ENCODE peak calls at places on chromosomes 7 and 10, in six cellular contexts. One of them, this sample, is unnamed.

GRCh38 chr7:47239927-47240570 is 341.9 kb downstream of the TNS3 start:
- DNase-seq in stomach: no peak
- DNase-seq in fibroblast of lung: no peak
- DNase-seq in HFF-Myc: no peak
- DNase-seq in epithelial cell of esophagus: no peak
- DNase-seq in astrocyte: no peak
- DNase-seq in this sample: no peak

GRCh38 chr7:133770863-133771492 is 356.2 kb upstream of the LRGUK start:
- DNase-seq in stomach: no peak
- DNase-seq in fibroblast of lung: peak
- DNase-seq in HFF-Myc: no peak
- DNase-seq in epithelial cell of esophagus: peak
- DNase-seq in astrocyte: peak
- DNase-seq in this sample: no peak

GRCh38 chr7:2522780-2523433 is 3.3 kb downstream of the LFNG start:
- DNase-seq in stomach: no peak
- DNase-seq in fibroblast of lung: no peak
- DNase-seq in HFF-Myc: no peak
- DNase-seq in epithelial cell of esophagus: peak
- DNase-seq in astrocyte: peak
- DNase-seq in this sample: no peak

GRCh38 chr7:101553771-101554445 is 75.2 kb downstream of the MYL10 start:
- DNase-seq in stomach: no peak
- DNase-seq in fibroblast of lung: no peak
- DNase-seq in HFF-Myc: no peak
- DNase-seq in epithelial cell of esophagus: no peak
- DNase-seq in astrocyte: no peak
- DNase-seq in this sample: no peak

GRCh38 chr10:98376485-98376884 is 38.5 kb downstream of the PYROXD2 start:
- DNase-seq in stomach: no peak
- DNase-seq in fibroblast of lung: peak
- DNase-seq in HFF-Myc: peak
- DNase-seq in epithelial cell of esophagus: peak
- DNase-seq in astrocyte: peak
- DNase-seq in this sample: no peak

GRCh38 chr10:97570146-97570788 is 2.3 kb upstream of the ANKRD2 start:
- DNase-seq in stomach: no peak
- DNase-seq in fibroblast of lung: no peak
- DNase-seq in HFF-Myc: no peak
- DNase-seq in epithelial cell of esophagus: no peak
- DNase-seq in astrocyte: no peak
- DNase-seq in this sample: no peak

GRCh38 chr10:69901623-69902505 is 100.2 kb downstream of the COL13A1 start:
- DNase-seq in stomach: peak
- DNase-seq in fibroblast of lung: peak
- DNase-seq in HFF-Myc: no peak
- DNase-seq in epithelial cell of esophagus: peak
- DNase-seq in astrocyte: peak
- DNase-seq in this sample: peak

GRCh38 chr10:118106426-118106825 is 59.7 kb upstream of the RAB11FIP2 start:
- DNase-seq in stomach: no peak
- DNase-seq in fibroblast of lung: peak
- DNase-seq in HFF-Myc: peak
- DNase-seq in epithelial cell of esophagus: peak
- DNase-seq in astrocyte: peak
- DNase-seq in this sample: no peak

GRCh38 chr7:50486512-50486911 is 36.4 kb upstream of the FIGNL1 start:
- DNase-seq in stomach: no peak
- DNase-seq in fibroblast of lung: no peak
- DNase-seq in HFF-Myc: no peak
- DNase-seq in epithelial cell of esophagus: no peak
- DNase-seq in astrocyte: no peak
- DNase-seq in this sample: no peak

GRCh38 chr7:36512607-36513006 is 122.9 kb downstream of the ANLN start:
- DNase-seq in stomach: no peak
- DNase-seq in fibroblast of lung: no peak
- DNase-seq in HFF-Myc: no peak
- DNase-seq in epithelial cell of esophagus: no peak
- DNase-seq in astrocyte: no peak
- DNase-seq in this sample: no peak

GRCh38 chr10:63666836-63667383 is 145.7 kb downstream of the REEP3 start:
- DNase-seq in stomach: no peak
- DNase-seq in fibroblast of lung: peak
- DNase-seq in HFF-Myc: peak
- DNase-seq in epithelial cell of esophagus: no peak
- DNase-seq in astrocyte: peak
- DNase-seq in this sample: no peak

GRCh38 chr10:9209105-9209798 is 1154.8 kb downstream of the GATA3 start:
- DNase-seq in stomach: peak
- DNase-seq in fibroblast of lung: peak
- DNase-seq in HFF-Myc: peak
- DNase-seq in epithelial cell of esophagus: peak
- DNase-seq in astrocyte: peak
- DNase-seq in this sample: no peak

DNA sequence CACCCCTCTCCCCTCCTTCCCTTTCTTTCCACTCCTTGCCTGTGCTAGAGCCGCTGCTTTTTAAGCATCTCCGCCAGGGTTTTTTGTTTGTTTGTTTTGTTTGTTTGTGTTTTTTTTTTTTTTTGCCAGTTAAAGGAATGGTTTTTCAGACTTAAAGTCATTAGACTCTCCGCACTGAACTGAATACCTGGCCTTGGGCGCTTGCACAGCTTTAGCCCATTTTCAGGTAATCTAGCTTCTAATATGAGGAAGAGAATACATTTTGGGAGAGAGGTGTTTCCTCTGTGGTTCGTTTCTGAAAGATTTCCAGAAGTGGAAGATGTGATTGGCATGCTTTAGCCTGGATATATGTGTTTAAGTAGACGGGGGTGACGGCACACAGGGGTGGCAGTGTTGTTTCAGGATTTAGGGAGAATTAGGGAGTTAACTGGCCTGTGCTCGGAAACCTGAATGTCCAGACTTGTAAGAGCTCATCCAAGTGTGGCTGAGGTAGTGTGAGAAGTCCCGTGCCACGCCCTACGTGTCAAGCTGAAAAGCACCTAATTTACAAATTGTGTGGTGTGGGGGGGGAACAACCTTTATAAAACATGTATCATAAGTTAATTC is 933 bp downstream of the RALA start:
- DNase-seq in stomach: no peak
- DNase-seq in fibroblast of lung: peak
- DNase-seq in HFF-Myc: no peak
- DNase-seq in epithelial cell of esophagus: peak
- DNase-seq in astrocyte: no peak
- DNase-seq in this sample: no peak
- TF ChIP-seq CTCF in stomach: no peak
- TF ChIP-seq CTCF in fibroblast of lung: peak
- TF ChIP-seq CTCF in HFF-Myc: no peak
- TF ChIP-seq CTCF in epithelial cell of esophagus: no peak
- TF ChIP-seq CTCF in astrocyte: no peak
- TF ChIP-seq CTCF in this sample: no peak

GRCh38 chr7:153948055-153948454 is 104.1 kb upstream of the DPP6 start:
- DNase-seq in stomach: no peak
- DNase-seq in fibroblast of lung: no peak
- DNase-seq in HFF-Myc: no peak
- DNase-seq in epithelial cell of esophagus: no peak
- DNase-seq in astrocyte: no peak
- DNase-seq in this sample: no peak
- TF ChIP-seq CTCF in stomach: no peak
- TF ChIP-seq CTCF in fibroblast of lung: no peak
- TF ChIP-seq CTCF in HFF-Myc: no peak
- TF ChIP-seq CTCF in epithelial cell of esophagus: no peak
- TF ChIP-seq CTCF in astrocyte: no peak
- TF ChIP-seq CTCF in this sample: no peak

GRCh38 chr7:139827042-139827441 is 2.0 kb upstream of the TBXAS1 start:
- DNase-seq in stomach: no peak
- DNase-seq in fibroblast of lung: no peak
- DNase-seq in HFF-Myc: no peak
- DNase-seq in epithelial cell of esophagus: peak
- DNase-seq in astrocyte: no peak
- DNase-seq in this sample: no peak
- TF ChIP-seq CTCF in stomach: no peak
- TF ChIP-seq CTCF in fibroblast of lung: no peak
- TF ChIP-seq CTCF in HFF-Myc: no peak
- TF ChIP-seq CTCF in epithelial cell of esophagus: no peak
- TF ChIP-seq CTCF in astrocyte: no peak
- TF ChIP-seq CTCF in this sample: no peak

GRCh38 chr10:28532509-28533314 is at the start of gene WAC:
- DNase-seq in stomach: peak
- DNase-seq in fibroblast of lung: peak
- DNase-seq in HFF-Myc: peak
- DNase-seq in epithelial cell of esophagus: peak
- DNase-seq in astrocyte: peak
- DNase-seq in this sample: peak
- TF ChIP-seq CTCF in stomach: no peak
- TF ChIP-seq CTCF in fibroblast of lung: no peak
- TF ChIP-seq CTCF in HFF-Myc: no peak
- TF ChIP-seq CTCF in epithelial cell of esophagus: no peak
- TF ChIP-seq CTCF in astrocyte: no peak
- TF ChIP-seq CTCF in this sample: no peak

DNA sequence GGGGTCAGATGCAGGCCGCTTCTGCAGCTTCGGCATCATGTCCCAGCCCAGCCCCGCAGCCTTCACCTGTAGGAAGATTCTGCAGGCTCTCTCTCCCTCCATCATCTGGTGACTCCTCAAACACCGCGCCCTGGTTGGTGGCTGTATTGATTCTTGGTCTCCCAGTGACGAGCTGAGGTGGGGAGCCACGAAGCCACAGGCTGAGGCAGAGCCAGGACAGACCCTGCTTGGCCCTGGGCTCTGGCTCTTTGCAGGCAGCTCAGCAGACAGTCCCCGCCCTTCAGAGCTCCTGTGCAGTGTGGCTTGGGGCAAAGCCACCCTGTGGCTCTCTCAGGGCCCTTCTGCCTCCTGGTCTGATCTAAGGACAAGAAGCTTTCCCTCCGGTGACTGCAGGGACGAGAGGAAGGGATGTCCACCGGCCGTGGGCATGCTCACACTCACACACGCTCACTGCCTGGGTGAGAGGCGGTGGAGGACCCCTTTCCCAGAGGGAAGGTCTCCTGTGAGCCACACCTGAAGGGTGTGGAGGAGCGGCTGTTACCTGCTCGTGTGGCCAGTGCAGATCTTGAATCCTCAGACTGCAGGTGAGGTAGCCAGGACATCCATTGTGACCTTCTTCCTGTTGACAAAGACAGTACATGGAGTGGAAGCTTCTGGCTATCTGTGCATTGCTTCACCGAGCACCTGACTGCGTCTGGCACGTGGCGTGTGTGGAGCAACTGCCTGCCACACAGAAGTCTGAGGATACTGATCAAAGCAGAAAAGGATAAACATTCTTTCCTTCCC is 79.6 kb downstream of the INPP5A start:
- DNase-seq in stomach: no peak
- DNase-seq in fibroblast of lung: no peak
- DNase-seq in HFF-Myc: no peak
- DNase-seq in epithelial cell of esophagus: no peak
- DNase-seq in astrocyte: no peak
- DNase-seq in this sample: no peak
- TF ChIP-seq CTCF in stomach: no peak
- TF ChIP-seq CTCF in fibroblast of lung: no peak
- TF ChIP-seq CTCF in HFF-Myc: no peak
- TF ChIP-seq CTCF in epithelial cell of esophagus: no peak
- TF ChIP-seq CTCF in astrocyte: no peak
- TF ChIP-seq CTCF in this sample: no peak

GRCh38 chr7:105387621-105388372 is 924 bp downstream of the SRPK2 start:
- DNase-seq in stomach: peak
- DNase-seq in fibroblast of lung: peak
- DNase-seq in HFF-Myc: no peak
- DNase-seq in epithelial cell of esophagus: peak
- DNase-seq in astrocyte: peak
- DNase-seq in this sample: peak
- TF ChIP-seq CTCF in stomach: no peak
- TF ChIP-seq CTCF in fibroblast of lung: no peak
- TF ChIP-seq CTCF in HFF-Myc: no peak
- TF ChIP-seq CTCF in epithelial cell of esophagus: no peak
- TF ChIP-seq CTCF in astrocyte: no peak
- TF ChIP-seq CTCF in this sample: no peak

This sample was measured in kidney.